ENCODE peak calls at places on chromosomes 3 and 15, in ten cellular contexts. J, C, I, G, W, D, N, H, Y and O are unnamed samples.

GRCh38 chr3:38479431-38480092 is 16.6 kb upstream of the EXOG start:
- DNase-seq in C (peak; percentile 48), H (peak; percentile 32), W (peak; percentile 65), J (peak; percentile 72), Y (peak; percentile 80), D (peak; percentile 67), I (peak; percentile 62), N (peak; percentile 65), G (peak; percentile 47), O (peak; percentile 65)

GRCh38 chr3:107082527-107082926 is 294.7 kb upstream of the CCDC54 start:
- DNase-seq in Y (no peak), H (no peak), D (peak; percentile 30), I (peak; percentile 73), G (no peak), C (no peak), W (no peak), N (peak; percentile 57), J (peak; percentile 13), O (no peak)

GRCh38 chr15:36577082-36577481 is 2.3 kb upstream of the CDIN1 start:
- DNase-seq in I (no peak), N (no peak), J (no peak), H (no peak), W (no peak), D (no peak), G (no peak), C (no peak), Y (no peak), O (no peak)

GRCh38 chr3:128488995-128489859 is 3.8 kb downstream of the GATA2 start:
- DNase-seq in G (peak; percentile 65), J (peak; percentile 49), H (no peak), N (peak; percentile 19), I (no peak), D (no peak), W (peak; percentile 68), C (peak; percentile 57), Y (no peak), O (peak; percentile 50)

GRCh38 chr3:137217733-137218132 is 259.9 kb downstream of the IL20RB start:
- DNase-seq in N (no peak), W (no peak), H (no peak), J (no peak), D (no peak), C (no peak), Y (no peak), G (no peak), I (no peak), O (no peak)

GRCh38 chr3:184167786-184168185 is 6.9 kb upstream of the AP2M1 start:
- DNase-seq in N (no peak), G (no peak), I (no peak), H (no peak), D (no peak), J (no peak), Y (no peak), W (no peak), C (no peak), O (no peak)

GRCh38 chr3:171776411-171776810 is 33.9 kb downstream of the PLD1 start:
- DNase-seq in I (no peak), G (peak; percentile 36), N (no peak), C (no peak), H (no peak), D (no peak), W (no peak), J (no peak), Y (no peak), O (no peak)

GRCh38 chr3:45814322-45814721 is 18.0 kb upstream of the SLC6A20 start:
- DNase-seq in I (no peak), W (no peak), Y (no peak), J (no peak), G (no peak), N (no peak), D (no peak), H (no peak), C (no peak), O (no peak)

GRCh38 chr3:134056464-134056891 is 26.8 kb upstream of the SLCO2A1 start:
- DNase-seq in N (no peak), I (peak; percentile 18), D (no peak), Y (peak; percentile 69), C (no peak), J (no peak), W (no peak), G (no peak), H (no peak), O (no peak)

GRCh38 chr15:71752604-71753289 is 57.6 kb upstream of the NR2E3 start:
- DNase-seq in W (no peak), I (peak; percentile 94), G (peak; percentile 44), C (no peak), D (peak; percentile 98), N (peak; percentile 76), J (peak; percentile 94), H (no peak), Y (peak; percentile 98), O (peak; percentile 88)

GRCh38 chr15:68130851-68131250 is 74.3 kb downstream of the CALML4 start:
- DNase-seq in J (no peak), G (no peak), D (no peak), I (no peak), N (no peak), Y (no peak), W (no peak), H (no peak), C (no peak), O (no peak)

GRCh38 chr15:58453931-58454793 is 22.4 kb downstream of the LIPC start:
- DNase-seq in J (no peak), Y (no peak), C (no peak), G (no peak), W (no peak), D (peak; percentile 45), I (no peak), N (no peak), H (no peak), O (no peak)

GRCh38 chr3:123618076-123618703 is 33.3 kb upstream of the HACD2 start:
- DNase-seq in J (peak; percentile 13), G (no peak), H (no peak), Y (no peak), I (no peak), C (no peak), D (no peak), N (no peak), W (no peak), O (no peak)
- H3K4me3 ChIP-seq in J (no peak overlapping the region), G (no peak overlapping the region), H (no peak overlapping the region), Y (no peak overlapping the region), I (peak overlapping the region; percentile 61), C (no peak overlapping the region), D (no peak overlapping the region), N (no peak overlapping the region), W (no peak overlapping the region), O (no peak overlapping the region)

DNA sequence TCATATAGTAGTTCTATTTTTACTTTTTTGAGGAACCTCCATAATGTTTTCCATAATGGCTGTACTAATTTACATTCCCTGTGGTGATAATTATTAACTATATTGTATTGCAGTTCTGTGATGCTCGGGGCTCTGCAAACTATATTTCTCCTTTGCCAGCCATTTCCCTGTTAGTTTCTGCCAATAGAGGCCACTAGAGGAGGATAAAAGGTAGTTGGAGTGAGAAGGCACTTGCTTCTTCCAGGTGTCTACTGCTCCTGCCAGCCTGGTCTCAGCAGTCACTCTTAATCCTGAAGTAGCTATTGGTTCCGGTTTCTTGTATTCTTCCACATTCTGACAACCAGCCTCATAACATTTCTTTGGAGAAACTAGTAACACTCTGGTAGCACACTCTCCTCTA is 233.9 kb upstream of the GBE1 start:
- DNase-seq in G (no peak), C (no peak), I (no peak), J (no peak), W (no peak), Y (no peak), D (no peak), H (no peak), N (peak; percentile 39), O (no peak)
- TF ChIP-seq CTCF in G (peak; percentile 25), C (no peak), I (no peak), J (no peak), W (no peak), Y (peak; percentile 13), D (no peak), H (no peak), N (peak; percentile 69), O (no peak)

DNA sequence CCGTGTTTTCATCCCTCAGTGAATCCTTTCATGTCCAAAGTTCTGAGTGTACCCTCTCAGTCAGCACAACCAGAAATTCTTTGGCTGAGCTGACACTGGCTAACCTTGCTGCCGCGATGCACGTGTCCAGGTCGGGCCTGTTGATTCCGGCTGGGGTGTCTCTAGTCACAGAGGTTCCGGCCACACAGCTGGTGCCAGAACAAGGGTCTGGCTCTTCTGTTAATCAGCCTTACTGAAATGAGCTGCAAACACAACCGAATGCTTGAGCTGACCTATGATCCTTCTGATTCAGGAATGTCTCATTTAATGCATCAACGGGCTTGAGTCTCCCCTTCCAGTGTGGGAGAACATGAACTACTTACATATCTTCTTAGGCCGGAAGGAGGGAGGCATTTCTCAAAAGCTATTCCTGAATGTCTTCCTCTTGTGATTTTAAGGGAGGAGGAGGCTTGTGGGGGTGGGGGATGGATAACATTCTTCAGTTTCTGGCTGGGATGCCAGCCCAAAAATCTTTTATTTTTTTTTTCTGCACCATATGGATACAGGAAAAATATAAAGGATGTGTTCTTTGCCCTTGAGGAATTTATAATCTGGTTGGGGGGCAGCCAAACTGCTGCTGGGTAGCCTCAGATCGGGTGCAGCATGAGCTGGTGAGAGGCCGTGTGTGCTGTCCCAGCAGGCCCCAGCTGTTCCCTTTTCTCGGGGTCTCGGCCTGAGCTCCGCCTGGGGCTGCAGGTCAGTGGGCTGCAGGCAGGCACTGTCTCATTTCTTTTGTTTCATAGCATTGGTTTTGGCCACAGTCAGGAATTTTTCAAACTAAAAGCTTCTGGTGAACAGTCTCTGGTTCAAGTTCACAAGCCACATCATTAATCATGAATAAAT is 319.1 kb upstream of the TBL1XR1 start:
- DNase-seq in J (peak; percentile 85), D (peak; percentile 86), H (no peak), N (no peak), I (peak; percentile 90), G (peak; percentile 74), W (peak; percentile 29), Y (peak; percentile 98), C (peak; percentile 63), O (peak; percentile 87)
- H3K4me3 ChIP-seq in J (no peak overlapping the region), D (no peak overlapping the region), H (no peak overlapping the region), N (no peak overlapping the region), I (no peak overlapping the region), G (no peak overlapping the region), W (no peak overlapping the region), Y (peak overlapping the region; percentile 3), C (no peak overlapping the region), O (no peak overlapping the region)

GRCh38 chr3:40499952-40500351 is 5.9 kb upstream of the ZNF620 start:
- DNase-seq in Y (no peak), I (no peak), G (no peak), N (no peak), D (no peak), H (no peak), W (no peak), C (no peak), J (no peak), O (no peak)

GRCh38 chr3:40505599-40506462 is at the start of gene ZNF620:
- DNase-seq in G (peak; percentile 92), D (peak; percentile 34), Y (peak; percentile 53), W (peak; percentile 80), I (peak; percentile 54), H (peak; percentile 58), C (peak; percentile 72), J (peak; percentile 44), N (peak; percentile 27), O (peak; percentile 27)

GRCh38 chr3:40504636-40505430 is 1.0 kb upstream of the ZNF620 start:
- DNase-seq in I (peak; percentile 99), J (peak; percentile 97), W (peak; percentile 33), H (no peak), C (no peak), G (peak; percentile 76), Y (peak; percentile 97), D (peak; percentile 99), N (peak; percentile 98), O (peak; percentile 98)
- TF ChIP-seq CTCF in I (no peak), J (no peak), W (no peak), H (no peak), C (no peak), G (no peak), Y (no peak), D (no peak), N (no peak), O (no peak)